ENCODE peak calls at places on chromosome 13, in six cellular contexts. O is IMR-90, E is Peyer's patch, U is stomach, K is NB4, Y is ovary. Q is an unnamed sample.

GRCh38 chr13:103101500-103101899 is 35.3 kb upstream of the SLC10A2 start:
- DNase-seq in K (no peak), Y (no peak), U (no peak), E (no peak), O (no peak), Q (no peak)

GRCh38 chr13:48624016-48624415 is 29.7 kb upstream of the CYSLTR2 start:
- DNase-seq in E (no peak), U (no peak), Y (no peak), K (no peak), O (no peak), Q (no peak)

GRCh38 chr13:93284056-93284455 is 57.4 kb downstream of the GPC6 start:
- DNase-seq in U (no peak), O (no peak), E (no peak), Y (no peak), K (no peak), Q (no peak)

GRCh38 chr13:73065665-73066350 is 7.0 kb downstream of the KLF5 start:
- DNase-seq in E (peak), U (no peak), Y (no peak), O (no peak), K (no peak), Q (peak)

GRCh38 chr13:113981201-113981605 is 7.3 kb upstream of the C13orf46 start:
- DNase-seq in E (peak), Y (no peak), U (peak), K (no peak), O (no peak), Q (peak)

GRCh38 chr13:26255717-26256277 is 1.9 kb downstream of the CDK8 start:
- DNase-seq in O (peak), U (no peak), Y (no peak), K (peak), E (no peak), Q (no peak)

GRCh38 chr13:23789576-23790346 is 99.4 kb downstream of the MIPEP start:
- DNase-seq in K (no peak), E (no peak), U (no peak), Y (no peak), O (no peak), Q (peak)

GRCh38 chr13:52738719-52739467 is 727 bp downstream of the CNMD start:
- DNase-seq in K (no peak), O (no peak), Y (no peak), U (no peak), E (no peak), Q (peak)

GRCh38 chr13:20231839-20232555 is at the start of gene GJB6:
- DNase-seq in K (no peak), U (peak), O (no peak), E (no peak), Y (no peak), Q (peak)

GRCh38 chr13:71290963-71291937 is 575.8 kb downstream of the DACH1 start:
- DNase-seq in Y (peak), U (no peak), O (peak), E (peak), K (peak), Q (peak)

GRCh38 chr13:105474983-105475382 is 1060.5 kb downstream of the EFNB2 start:
- DNase-seq in U (no peak), O (no peak), Y (no peak), K (no peak), E (no peak), Q (no peak)

GRCh38 chr13:50722437-50723125 is 120.9 kb downstream of the DLEU7 start:
- DNase-seq in O (no peak), Y (no peak), U (no peak), E (no peak), K (no peak), Q (no peak)

GRCh38 chr13:32669030-32669646 is 82.9 kb downstream of the PDS5B start:
- DNase-seq in K (peak), O (peak), U (no peak), E (no peak), Y (no peak), Q (no peak)

GRCh38 chr13:45121421-45121820 is 1.1 kb downstream of the GTF2F2 start:
- DNase-seq in K (peak), E (no peak), U (no peak), Y (no peak), O (peak), Q (no peak)

GRCh38 chr13:52399708-52400107 is 6.3 kb downstream of the THSD1 start:
- DNase-seq in O (peak), K (no peak), Y (no peak), U (no peak), E (no peak), Q (no peak)

GRCh38 chr13:98829541-98829940 is 77.1 kb upstream of the SLC15A1 start:
- DNase-seq in E (no peak), K (no peak), Y (no peak), O (no peak), U (no peak), Q (no peak)

GRCh38 chr13:114161028-114161556 is 18.0 kb upstream of the CFAP97D2 start:
- DNase-seq in E (no peak), O (no peak), U (no peak), Y (no peak), K (no peak), Q (no peak)

GRCh38 chr13:51328488-51328887 is 11.0 kb upstream of the SERPINE3 start:
- DNase-seq in U (no peak), O (no peak), Y (no peak), K (no peak), E (no peak), Q (no peak)

GRCh38 chr13:106466691-106467405 is 68.6 kb downstream of the EFNB2 start:
- DNase-seq in E (no peak), Y (no peak), U (no peak), K (peak), O (no peak), Q (no peak)

GRCh38 chr13:40682449-40683240 is 16.2 kb upstream of the FOXO1 start:
- DNase-seq in U (no peak), K (peak), Y (no peak), E (no peak), O (peak), Q (no peak)

GRCh38 chr13:22487932-22488331 is 692.8 kb upstream of the SGCG start:
- DNase-seq in U (no peak), K (no peak), O (no peak), E (no peak), Y (no peak), Q (no peak)

GRCh38 chr13:49098771-49099512 is 121.2 kb upstream of the MLNR start:
- DNase-seq in O (no peak), Y (no peak), E (no peak), U (no peak), K (peak), Q (no peak)

GRCh38 chr13:46489586-46490023 is 63.4 kb upstream of the LRCH1 start:
- DNase-seq in O (peak), Y (no peak), E (no peak), U (no peak), K (no peak), Q (no peak)

DNA sequence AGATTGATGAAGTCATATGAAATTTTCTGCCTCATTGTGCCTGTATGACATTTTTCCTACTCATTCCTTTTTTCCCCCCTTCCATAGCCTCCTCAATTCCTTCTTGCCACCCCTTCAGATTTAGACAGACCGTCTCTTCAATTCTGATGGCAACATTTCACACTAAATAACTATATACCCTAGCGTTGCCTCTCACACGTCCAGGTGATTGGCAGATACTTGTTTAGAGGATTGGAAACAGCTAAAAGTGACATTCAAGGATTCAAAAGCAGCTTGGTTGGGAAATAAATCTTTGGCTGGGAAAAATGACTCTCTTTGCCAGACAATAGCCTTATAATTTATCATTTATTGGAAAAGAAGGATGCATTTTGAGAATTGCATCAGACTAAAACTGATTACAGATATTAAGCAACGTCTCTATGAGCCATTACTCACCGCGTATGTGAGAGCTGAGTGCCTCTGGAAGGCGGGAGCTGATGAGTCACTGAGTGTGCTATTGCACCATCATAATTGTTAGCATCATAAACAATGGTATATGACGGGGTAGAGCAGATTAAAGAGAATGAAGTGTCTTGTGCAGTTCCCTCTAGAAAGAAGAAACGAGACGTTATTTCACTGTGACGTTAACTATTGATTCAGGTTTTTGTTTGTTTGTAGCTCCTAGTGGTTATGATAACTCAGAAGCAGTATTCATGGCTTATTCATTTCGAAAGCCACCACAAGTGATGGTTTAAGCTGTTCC is 61.1 kb upstream of the FAM216B start:
- DNase-seq in U (peak), Y (no peak), K (peak), O (peak), E (peak), Q (no peak)
- H3K4me3 ChIP-seq in U (no peak), Y (no peak), K (peak), O (peak), E (no peak), Q (no peak)

GRCh38 chr13:42320375-42320787 is 48.4 kb downstream of the AKAP11 start:
- DNase-seq in O (no peak), U (no peak), E (no peak), Y (no peak), K (no peak), Q (no peak)
- TF ChIP-seq POLR2A in O (no peak), U (no peak), E (no peak), Y (no peak), K (no peak), Q (no peak)

DNA sequence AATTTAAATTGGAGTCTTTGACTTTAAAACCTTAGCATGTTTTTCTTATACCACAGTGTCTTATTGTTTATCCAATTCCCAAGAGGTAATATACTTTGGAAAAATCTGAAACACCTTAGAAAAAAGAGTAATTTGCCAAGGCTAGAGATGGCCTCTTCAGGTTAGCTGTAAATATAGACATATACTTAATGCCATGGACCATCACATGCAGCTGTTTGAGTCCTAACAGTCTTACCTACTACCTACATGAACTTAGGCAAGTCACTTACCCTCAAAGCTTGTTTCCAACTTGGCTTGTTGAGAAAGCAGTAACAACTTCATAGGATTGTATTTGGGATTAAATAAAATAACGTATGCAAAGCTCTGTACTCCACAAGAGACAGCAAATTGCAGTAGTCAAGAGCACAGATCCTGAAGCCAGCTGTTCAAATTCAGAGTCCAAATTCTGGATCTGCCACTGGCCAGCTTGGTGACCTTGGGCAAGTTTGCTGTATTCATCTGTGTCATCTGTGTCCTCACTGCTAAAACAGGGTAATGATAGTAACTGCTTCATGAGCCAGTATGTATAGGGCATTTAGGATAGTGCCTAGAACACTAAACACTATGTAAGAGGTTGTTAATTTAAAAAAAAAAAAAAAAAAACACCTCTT is 13.2 kb upstream of the SPART start:
- DNase-seq in K (no peak), Y (no peak), U (no peak), E (no peak), O (no peak), Q (no peak)
- H3K4me3 ChIP-seq in K (no peak), Y (no peak), U (no peak), E (no peak), O (no peak), Q (no peak)

GRCh38 chr13:91346848-91347211 is 657 bp upstream of the MIR17HG start:
- DNase-seq in K (peak), Y (no peak), O (no peak), E (peak), U (no peak), Q (peak)
- TF ChIP-seq POLR2A in K (no peak), Y (no peak), O (no peak), E (no peak), U (no peak), Q (no peak)

DNA sequence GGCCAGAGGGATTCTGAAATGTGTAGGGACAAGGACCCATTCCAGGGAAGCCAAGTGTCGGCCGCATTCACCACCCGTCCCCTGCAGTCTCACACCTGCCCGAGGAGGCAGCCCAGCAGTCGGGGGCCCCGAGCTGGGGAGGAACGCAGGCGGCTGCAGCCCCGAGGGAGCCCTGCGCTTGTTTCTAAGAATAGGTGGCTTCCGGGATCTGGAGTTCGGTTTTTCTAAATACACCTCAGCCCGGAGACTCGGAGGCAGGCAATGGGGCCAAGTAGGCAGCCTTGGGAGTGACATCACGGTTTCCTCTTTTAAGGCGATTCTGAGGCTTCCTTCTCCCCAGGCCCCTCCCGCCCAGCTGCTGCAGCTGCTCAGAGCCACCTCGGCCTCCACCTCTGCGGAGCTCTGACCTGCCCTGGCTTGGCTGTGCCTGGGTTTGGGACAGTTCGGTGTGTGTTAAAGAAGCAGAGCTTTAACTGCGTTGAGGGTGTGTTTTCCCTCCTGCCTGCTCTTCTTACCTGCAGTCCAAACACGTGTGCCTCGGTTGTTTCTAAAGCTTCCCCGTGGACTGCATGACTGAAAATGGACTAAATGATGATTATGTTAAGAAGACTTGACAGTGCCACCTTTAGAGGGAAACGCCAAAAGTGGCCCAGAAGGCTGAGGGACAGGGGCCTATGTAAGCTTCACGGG is 80.5 kb downstream of the COL4A2 start:
- DNase-seq in E (no peak), O (peak), Y (peak), K (peak), U (no peak), Q (peak)
- H3K4me3 ChIP-seq in E (peak), O (no peak), Y (peak), K (no peak), U (no peak), Q (no peak)

GRCh38 chr13:86914757-86915156 is 756.4 kb upstream of the SLITRK5 start:
- DNase-seq in Y (no peak), U (no peak), E (no peak), O (no peak), K (no peak), Q (no peak)
- TF ChIP-seq POLR2A in Y (no peak), U (no peak), E (no peak), O (no peak), K (no peak), Q (no peak)